ENCODE peak calls at places on chromosomes 3 and 15, in five cellular contexts. One of them, this sample, is unnamed.

GRCh38 chr3:12316721-12317351 is 28.0 kb downstream of the PPARG start:
- DNase-seq in HCT116: no peak
- DNase-seq in esophagus muscularis mucosa: no peak
- DNase-seq in stomach: no peak
- DNase-seq in transverse colon: no peak
- DNase-seq in this sample: no peak

GRCh38 chr15:45544266-45545023 is 21.9 kb upstream of the SLC30A4 start:
- DNase-seq in HCT116: no peak
- DNase-seq in esophagus muscularis mucosa: no peak
- DNase-seq in stomach: no peak
- DNase-seq in transverse colon: no peak
- DNase-seq in this sample: no peak

GRCh38 chr15:78082106-78082742 is 4.7 kb upstream of the TBC1D2B start:
- DNase-seq in HCT116: no peak
- DNase-seq in esophagus muscularis mucosa: no peak
- DNase-seq in stomach: no peak
- DNase-seq in transverse colon: peak; percentile 33
- DNase-seq in this sample: no peak

GRCh38 chr3:181721369-181721768 is 9.6 kb downstream of the SOX2 start:
- DNase-seq in HCT116: no peak
- DNase-seq in esophagus muscularis mucosa: no peak
- DNase-seq in stomach: no peak
- DNase-seq in transverse colon: no peak
- DNase-seq in this sample: no peak

GRCh38 chr3:117141821-117142220 is 432.2 kb downstream of the TUSC7 start:
- DNase-seq in HCT116: no peak
- DNase-seq in esophagus muscularis mucosa: no peak
- DNase-seq in stomach: no peak
- DNase-seq in transverse colon: no peak
- DNase-seq in this sample: peak; percentile 44

GRCh38 chr3:189776163-189776824 is 145.1 kb downstream of the TP63 start:
- DNase-seq in HCT116: no peak
- DNase-seq in esophagus muscularis mucosa: no peak
- DNase-seq in stomach: no peak
- DNase-seq in transverse colon: no peak
- DNase-seq in this sample: no peak

GRCh38 chr3:4778119-4778518 is 201.1 kb upstream of the BHLHE40 start:
- DNase-seq in HCT116: no peak
- DNase-seq in esophagus muscularis mucosa: no peak
- DNase-seq in stomach: no peak
- DNase-seq in transverse colon: no peak
- DNase-seq in this sample: peak; percentile 33

GRCh38 chr3:126309162-126309561 is 48.0 kb downstream of the KLF15 start:
- DNase-seq in HCT116: no peak
- DNase-seq in esophagus muscularis mucosa: peak; percentile 88
- DNase-seq in stomach: no peak
- DNase-seq in transverse colon: no peak
- DNase-seq in this sample: no peak

GRCh38 chr15:51756482-51756881 is 5.1 kb downstream of the TMOD2 start:
- DNase-seq in HCT116: no peak
- DNase-seq in esophagus muscularis mucosa: no peak
- DNase-seq in stomach: no peak
- DNase-seq in transverse colon: no peak
- DNase-seq in this sample: no peak

GRCh38 chr15:93049914-93050534 is 39.0 kb downstream of the RGMA start:
- DNase-seq in HCT116: no peak
- DNase-seq in esophagus muscularis mucosa: no peak
- DNase-seq in stomach: no peak
- DNase-seq in transverse colon: no peak
- DNase-seq in this sample: peak; percentile 33

GRCh38 chr15:28783873-28784272 is 64.6 kb downstream of the GOLGA6L7 start:
- DNase-seq in HCT116: no peak
- DNase-seq in esophagus muscularis mucosa: no peak
- DNase-seq in stomach: no peak
- DNase-seq in transverse colon: no peak
- DNase-seq in this sample: no peak

GRCh38 chr3:171028025-171028778 is 1.7 kb upstream of the SLC2A2 start:
- DNase-seq in HCT116: no peak
- DNase-seq in esophagus muscularis mucosa: no peak
- DNase-seq in stomach: peak; percentile 43
- DNase-seq in transverse colon: peak; percentile 21
- DNase-seq in this sample: no peak

GRCh38 chr3:196225763-196226364 is 9.5 kb downstream of the SLC51A start:
- DNase-seq in HCT116: no peak
- DNase-seq in esophagus muscularis mucosa: no peak
- DNase-seq in stomach: no peak
- DNase-seq in transverse colon: no peak
- DNase-seq in this sample: no peak

GRCh38 chr3:112619295-112619694 is 21.6 kb downstream of the CCDC80 start:
- DNase-seq in HCT116: no peak
- DNase-seq in esophagus muscularis mucosa: no peak
- DNase-seq in stomach: no peak
- DNase-seq in transverse colon: no peak
- DNase-seq in this sample: no peak

GRCh38 chr15:63189955-63190691 is 717 bp downstream of the RAB8B start:
- DNase-seq in HCT116: no peak
- DNase-seq in esophagus muscularis mucosa: no peak
- DNase-seq in stomach: no peak
- DNase-seq in transverse colon: no peak
- DNase-seq in this sample: no peak

GRCh38 chr3:169699070-169699469 is 35.6 kb upstream of the MECOM start:
- DNase-seq in HCT116: no peak
- DNase-seq in esophagus muscularis mucosa: no peak
- DNase-seq in stomach: no peak
- DNase-seq in transverse colon: no peak
- DNase-seq in this sample: no peak

GRCh38 chr3:99878005-99878404 is 60.3 kb downstream of the CMSS1 start:
- DNase-seq in HCT116: peak; percentile 51
- DNase-seq in esophagus muscularis mucosa: no peak
- DNase-seq in stomach: no peak
- DNase-seq in transverse colon: no peak
- DNase-seq in this sample: no peak

GRCh38 chr15:32993285-32993684 is 201.2 kb downstream of the FMN1 start:
- DNase-seq in HCT116: no peak
- DNase-seq in esophagus muscularis mucosa: no peak
- DNase-seq in stomach: no peak
- DNase-seq in transverse colon: no peak
- DNase-seq in this sample: no peak

GRCh38 chr3:196193037-196193737 is 18.0 kb downstream of the ZDHHC19 start:
- DNase-seq in HCT116: no peak
- DNase-seq in esophagus muscularis mucosa: no peak
- DNase-seq in stomach: no peak
- DNase-seq in transverse colon: no peak
- DNase-seq in this sample: no peak

GRCh38 chr3:47089605-47090004 is 74.3 kb downstream of the SETD2 start:
- DNase-seq in HCT116: no peak
- DNase-seq in esophagus muscularis mucosa: no peak
- DNase-seq in stomach: no peak
- DNase-seq in transverse colon: no peak
- DNase-seq in this sample: no peak

GRCh38 chr3:143001369-143002082 is at the start of gene U2SURP:
- DNase-seq in HCT116: peak; percentile 97
- DNase-seq in esophagus muscularis mucosa: peak; percentile 98
- DNase-seq in stomach: peak; percentile 95
- DNase-seq in transverse colon: peak; percentile 97
- DNase-seq in this sample: peak; percentile 98

GRCh38 chr3:43641306-43642114 is 19.7 kb upstream of the ANO10 start:
- DNase-seq in HCT116: no peak
- DNase-seq in esophagus muscularis mucosa: no peak
- DNase-seq in stomach: no peak
- DNase-seq in transverse colon: no peak
- DNase-seq in this sample: no peak

GRCh38 chr3:25094932-25095690 is 333.0 kb upstream of the RARB start:
- DNase-seq in HCT116: no peak
- DNase-seq in esophagus muscularis mucosa: no peak
- DNase-seq in stomach: no peak
- DNase-seq in transverse colon: no peak
- DNase-seq in this sample: no peak

GRCh38 chr3:72031581-72031980 is 246.6 kb upstream of the PROK2 start:
- DNase-seq in HCT116: no peak
- DNase-seq in esophagus muscularis mucosa: no peak
- DNase-seq in stomach: no peak
- DNase-seq in transverse colon: no peak
- DNase-seq in this sample: no peak

GRCh38 chr3:122754867-122755835 is 38.5 kb downstream of the HSPBAP1 start:
- DNase-seq in HCT116: peak; percentile 34
- DNase-seq in esophagus muscularis mucosa: no peak
- DNase-seq in stomach: no peak
- DNase-seq in transverse colon: no peak
- DNase-seq in this sample: no peak

GRCh38 chr3:8822141-8822540 is 52.7 kb upstream of the OXTR start:
- DNase-seq in HCT116: no peak
- DNase-seq in esophagus muscularis mucosa: no peak
- DNase-seq in stomach: no peak
- DNase-seq in transverse colon: no peak
- DNase-seq in this sample: no peak

GRCh38 chr15:29043731-29044485 is 158.1 kb downstream of the APBA2 start:
- DNase-seq in HCT116: no peak
- DNase-seq in esophagus muscularis mucosa: no peak
- DNase-seq in stomach: no peak
- DNase-seq in transverse colon: no peak
- DNase-seq in this sample: no peak

GRCh38 chr15:29938701-29939340 is 116.6 kb upstream of the TJP1 start:
- DNase-seq in HCT116: no peak
- DNase-seq in esophagus muscularis mucosa: no peak
- DNase-seq in stomach: no peak
- DNase-seq in transverse colon: no peak
- DNase-seq in this sample: no peak

GRCh38 chr15:90203922-90204321 is 2.8 kb downstream of the SEMA4B start:
- DNase-seq in HCT116: no peak
- DNase-seq in esophagus muscularis mucosa: no peak
- DNase-seq in stomach: no peak
- DNase-seq in transverse colon: no peak
- DNase-seq in this sample: no peak

GRCh38 chr15:92682772-92683510 is 27.4 kb upstream of the FAM174B start:
- DNase-seq in HCT116: no peak
- DNase-seq in esophagus muscularis mucosa: peak; percentile 29
- DNase-seq in stomach: no peak
- DNase-seq in transverse colon: no peak
- DNase-seq in this sample: no peak

GRCh38 chr3:177357352-177358084 is 160.2 kb upstream of the TBL1XR1 start:
- DNase-seq in HCT116: peak; percentile 97
- DNase-seq in esophagus muscularis mucosa: no peak
- DNase-seq in stomach: peak; percentile 62
- DNase-seq in transverse colon: peak; percentile 64
- DNase-seq in this sample: no peak

DNA sequence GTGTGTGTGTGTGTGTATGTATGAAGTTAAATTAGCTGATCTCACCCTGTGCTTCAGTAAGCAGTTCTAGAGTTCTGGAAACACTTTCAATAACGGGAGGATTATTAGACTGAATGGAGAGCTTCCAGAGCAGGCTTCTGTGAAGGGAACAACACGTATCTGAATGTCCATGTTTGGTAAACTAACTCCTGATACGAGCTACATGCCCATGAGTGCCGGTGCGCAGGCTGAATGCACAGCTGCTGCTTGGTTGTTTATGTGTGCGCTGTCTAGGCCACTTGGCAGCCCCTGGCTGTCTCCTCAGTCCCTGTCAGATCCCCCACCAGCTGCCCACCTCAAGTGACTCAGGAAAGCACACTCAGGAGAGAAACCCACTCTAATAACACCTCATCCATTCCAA is 137.0 kb downstream of the EPHB1 start:
- DNase-seq in HCT116: no peak
- DNase-seq in esophagus muscularis mucosa: no peak
- DNase-seq in stomach: no peak
- DNase-seq in transverse colon: no peak
- DNase-seq in this sample: no peak
- TF ChIP-seq POLR2AphosphoS5 in HCT116: no peak
- TF ChIP-seq POLR2AphosphoS5 in esophagus muscularis mucosa: no peak
- TF ChIP-seq POLR2AphosphoS5 in stomach: no peak
- TF ChIP-seq POLR2AphosphoS5 in transverse colon: no peak
- TF ChIP-seq POLR2AphosphoS5 in this sample: peak; percentile 35

GRCh38 chr3:7436542-7436941 is 575.6 kb downstream of the GRM7 start:
- DNase-seq in HCT116: no peak
- DNase-seq in esophagus muscularis mucosa: no peak
- DNase-seq in stomach: no peak
- DNase-seq in transverse colon: no peak
- DNase-seq in this sample: no peak
- H3K9me3 ChIP-seq in HCT116: no peaks in the 10 kb centered on the region
- H3K9me3 ChIP-seq in esophagus muscularis mucosa: no peaks in the 10 kb centered on the region
- H3K9me3 ChIP-seq in stomach: no peaks in the 10 kb centered on the region
- H3K9me3 ChIP-seq in transverse colon: no peaks in the 10 kb centered on the region
- H3K9me3 ChIP-seq in this sample: no peaks in the 10 kb centered on the region

DNA sequence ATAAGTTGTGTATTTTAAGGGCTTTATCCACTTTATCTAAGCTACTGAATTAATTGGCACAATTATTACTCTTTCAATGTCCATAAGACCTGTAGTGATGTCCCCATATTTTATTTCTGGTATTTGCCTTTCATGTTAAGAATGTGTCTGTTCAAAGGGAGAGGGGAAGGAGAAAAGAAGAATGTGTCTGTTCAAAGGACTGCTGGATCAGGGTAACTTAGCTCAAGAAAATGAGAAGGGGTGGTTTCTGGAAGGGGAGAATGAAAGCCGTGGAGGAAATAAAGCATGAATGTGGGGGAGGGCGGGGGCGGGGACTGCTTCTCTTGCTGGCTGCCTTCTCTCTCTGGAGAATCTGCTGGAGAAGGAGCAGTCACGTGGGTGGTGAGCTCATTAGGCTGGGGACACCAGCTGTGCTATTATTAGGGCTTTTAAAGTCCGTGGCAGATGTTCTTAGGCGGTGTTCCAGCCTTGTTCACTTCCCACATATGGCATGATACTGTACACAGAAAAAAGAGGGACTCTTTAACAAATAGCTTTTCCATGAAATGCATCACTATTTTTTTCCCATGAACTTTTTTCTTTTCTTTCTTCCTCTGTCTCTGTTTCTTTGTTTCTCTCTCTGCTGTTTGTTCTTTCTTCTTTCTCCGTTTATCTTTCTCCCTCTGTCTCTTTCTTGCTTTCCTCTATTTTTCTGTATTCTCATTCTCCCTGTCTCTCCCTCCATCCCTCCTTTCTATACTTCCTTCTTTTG is 63.7 kb upstream of the ULK4 start:
- DNase-seq in HCT116: peak; percentile 42
- DNase-seq in esophagus muscularis mucosa: peak; percentile 98
- DNase-seq in stomach: peak; percentile 79
- DNase-seq in transverse colon: peak; percentile 85
- DNase-seq in this sample: peak; percentile 85
- TF ChIP-seq POLR2AphosphoS5 in HCT116: no peak
- TF ChIP-seq POLR2AphosphoS5 in esophagus muscularis mucosa: peak; percentile 92
- TF ChIP-seq POLR2AphosphoS5 in stomach: peak; percentile 80
- TF ChIP-seq POLR2AphosphoS5 in transverse colon: peak; percentile 85
- TF ChIP-seq POLR2AphosphoS5 in this sample: peak; percentile 79

GRCh38 chr15:25247418-25248030 is 191.3 kb downstream of the UBE3A start:
- DNase-seq in HCT116: no peak
- DNase-seq in esophagus muscularis mucosa: peak; percentile 81
- DNase-seq in stomach: peak; percentile 18
- DNase-seq in transverse colon: peak; percentile 1
- DNase-seq in this sample: no peak
- H3K9me3 ChIP-seq in HCT116: peaks cover 35% of the 10 kb centered on the region
- H3K9me3 ChIP-seq in esophagus muscularis mucosa: no peaks in the 10 kb centered on the region
- H3K9me3 ChIP-seq in stomach: peaks cover 5% of the 10 kb centered on the region
- H3K9me3 ChIP-seq in transverse colon: peaks cover 24% of the 10 kb centered on the region
- H3K9me3 ChIP-seq in this sample: no peaks in the 10 kb centered on the region